ENCODE peak calls at places on chromosomes 2 and 18, in five cellular contexts. N, A, D, V and Q are unnamed samples.

GRCh38 chr2:145751634-145752033 is 1231.7 kb upstream of the ZEB2 start:
- DNase-seq in N (peak), A (peak), D (no peak), V (peak), Q (no peak)

GRCh38 chr2:628651-629050 is 48.6 kb downstream of the TMEM18 start:
- DNase-seq in N (no peak), A (no peak), D (no peak), V (no peak), Q (no peak)

GRCh38 chr2:186641807-186642321 is 52.0 kb upstream of the FAM171B start:
- DNase-seq in N (peak), A (peak), D (peak), V (peak), Q (no peak)

GRCh38 chr18:48136051-48136543 is 205.6 kb upstream of the SMAD2 start:
- DNase-seq in N (no peak), A (no peak), D (no peak), V (no peak), Q (no peak)

GRCh38 chr2:127940641-127941040 is 54.9 kb upstream of the AMMECR1L start:
- DNase-seq in N (no peak), A (no peak), D (no peak), V (no peak), Q (no peak)

GRCh38 chr2:74099835-74100234 is 47.9 kb downstream of the BOLA3 start:
- DNase-seq in N (no peak), A (no peak), D (no peak), V (no peak), Q (peak)

GRCh38 chr2:207487650-207488315 is 42.0 kb upstream of the CREB1 start:
- DNase-seq in N (peak), A (peak), D (no peak), V (peak), Q (no peak)

GRCh38 chr2:160324161-160324768 is 124.2 kb upstream of the ITGB6 start:
- DNase-seq in N (peak), A (peak), D (no peak), V (peak), Q (no peak)

GRCh38 chr2:200254788-200255187 is 51.7 kb upstream of the SPATS2L start:
- DNase-seq in N (no peak), A (no peak), D (no peak), V (no peak), Q (no peak)

GRCh38 chr2:227460079-227460485 is 11.9 kb upstream of the AGFG1 start:
- DNase-seq in N (peak), A (no peak), D (no peak), V (peak), Q (no peak)

GRCh38 chr2:217934321-217935131 is 68.3 kb downstream of the TNS1 start:
- DNase-seq in N (peak), A (no peak), D (no peak), V (peak), Q (no peak)

GRCh38 chr2:46690825-46691224 is 211.5 kb downstream of the TMEM247 start:
- DNase-seq in N (peak), A (no peak), D (no peak), V (peak), Q (no peak)

GRCh38 chr18:25517881-25518715 is 166.1 kb upstream of the ZNF521 start:
- DNase-seq in N (no peak), A (no peak), D (no peak), V (no peak), Q (no peak)

GRCh38 chr2:25684577-25684976 is 11.2 kb upstream of the DTNB start:
- DNase-seq in N (no peak), A (no peak), D (no peak), V (no peak), Q (no peak)

GRCh38 chr2:185687967-185688366 is 50.6 kb upstream of the FSIP2 start:
- DNase-seq in N (no peak), A (no peak), D (no peak), V (no peak), Q (no peak)

GRCh38 chr2:216151313-216152030 is 42.3 kb downstream of the XRCC5 start:
- DNase-seq in N (peak), A (no peak), D (no peak), V (peak), Q (no peak)

GRCh38 chr2:136118819-136119716 is 1.1 kb upstream of the CXCR4 start:
- DNase-seq in N (no peak), A (peak), D (peak), V (peak), Q (peak)

GRCh38 chr2:16396986-16397385 is 268.6 kb downstream of the CYRIA start:
- DNase-seq in N (no peak), A (no peak), D (no peak), V (no peak), Q (no peak)

GRCh38 chr18:32355896-32356295 is 114.8 kb downstream of the GAREM1 start:
- DNase-seq in N (peak), A (no peak), D (no peak), V (peak), Q (no peak)

GRCh38 chr2:199602271-199602895 is 144.6 kb upstream of the SATB2 start:
- DNase-seq in N (no peak), A (peak), D (no peak), V (no peak), Q (peak)

GRCh38 chr2:29281585-29281984 is 166.4 kb downstream of the CLIP4 start:
- DNase-seq in N (peak), A (no peak), D (no peak), V (no peak), Q (peak)

GRCh38 chr2:234203135-234203984 is 152.9 kb downstream of the SPP2 start:
- DNase-seq in N (peak), A (no peak), D (no peak), V (peak), Q (no peak)

GRCh38 chr2:225124311-225124832 is 82.1 kb upstream of the DOCK10 start:
- DNase-seq in N (peak), A (no peak), D (no peak), V (no peak), Q (no peak)

GRCh38 chr2:100285691-100286090 is 36.6 kb downstream of the LONRF2 start:
- DNase-seq in N (peak), A (peak), D (no peak), V (peak), Q (no peak)

GRCh38 chr2:74201596-74201995 is 3.2 kb downstream of the MTHFD2 start:
- DNase-seq in N (peak), A (no peak), D (no peak), V (peak), Q (no peak)

GRCh38 chr2:212421571-212422334 is 116.8 kb downstream of the ERBB4 start:
- DNase-seq in N (peak), A (no peak), D (no peak), V (peak), Q (no peak)

GRCh38 chr2:213199871-213200270 is 48.5 kb upstream of the IKZF2 start:
- DNase-seq in N (peak), A (peak), D (no peak), V (peak), Q (no peak)

GRCh38 chr2:130807659-130808385 is 28.9 kb upstream of the ARHGEF4 start:
- DNase-seq in N (no peak), A (no peak), D (no peak), V (no peak), Q (no peak)

GRCh38 chr2:107738268-107738667 is 88.4 kb upstream of the RGPD4 start:
- DNase-seq in N (no peak), A (no peak), D (no peak), V (peak), Q (no peak)

GRCh38 chr2:12658287-12658945 is 58.3 kb upstream of the TRIB2 start:
- DNase-seq in N (no peak), A (no peak), D (no peak), V (no peak), Q (no peak)

GRCh38 chr2:105607920-105608504 is 136.7 kb upstream of the NCK2 start:
- DNase-seq in N (no peak), A (no peak), D (no peak), V (no peak), Q (no peak)

GRCh38 chr18:30903566-30903965 is 139.0 kb downstream of the DSC3 start:
- DNase-seq in N (no peak), A (no peak), D (no peak), V (peak), Q (no peak)

GRCh38 chr2:177474904-177475474 is 82.4 kb downstream of the AGPS start:
- DNase-seq in N (peak), A (peak), D (no peak), V (peak), Q (no peak)

GRCh38 chr2:130156624-130157004 is 11.7 kb upstream of the CCDC74B start:
- DNase-seq in N (no peak), A (no peak), D (no peak), V (no peak), Q (no peak)

GRCh38 chr2:56680971-56681631 is 497.3 kb downstream of the CCDC85A start:
- DNase-seq in N (peak), A (no peak), D (no peak), V (peak), Q (no peak)

GRCh38 chr18:25181581-25181980 is 170.4 kb downstream of the ZNF521 start:
- DNase-seq in N (no peak), A (no peak), D (no peak), V (no peak), Q (no peak)

GRCh38 chr2:36356199-36356989 is 816 bp downstream of the CRIM1 start:
- DNase-seq in N (peak), A (no peak), D (peak), V (peak), Q (no peak)

GRCh38 chr2:236971131-236971850 is 114.4 kb upstream of the COPS8 start:
- DNase-seq in N (peak), A (no peak), D (no peak), V (no peak), Q (no peak)

GRCh38 chr2:164545484-164545883 is 75.8 kb downstream of the GRB14 start:
- DNase-seq in N (no peak), A (no peak), D (no peak), V (no peak), Q (no peak)

DNA sequence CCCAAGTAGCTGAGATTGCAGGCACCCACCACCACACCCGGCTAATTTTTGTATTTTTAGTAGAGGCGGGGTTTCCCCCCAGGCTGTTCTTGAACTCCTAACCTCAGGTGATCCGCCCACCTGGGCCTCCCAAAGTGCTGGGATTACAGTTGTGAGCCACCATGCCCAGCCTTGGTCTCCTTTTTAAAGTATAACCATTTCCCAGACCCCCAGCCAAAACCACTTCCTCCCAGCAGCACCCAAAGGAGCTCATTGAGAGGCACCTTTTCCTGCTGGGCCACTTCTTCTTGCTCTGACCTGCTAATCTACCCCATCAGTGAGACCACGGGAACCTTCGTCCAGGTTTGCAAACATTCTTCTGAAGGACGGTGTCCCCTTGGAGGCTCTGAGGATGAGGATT is 69.9 kb downstream of the INPP5D start:
- DNase-seq in N (no peak), A (no peak), D (no peak), V (no peak), Q (no peak)
- H2BK15ac ChIP-seq in N (no peak), A (no peak), D (no peak), V (no peak), Q (no peak)

DNA sequence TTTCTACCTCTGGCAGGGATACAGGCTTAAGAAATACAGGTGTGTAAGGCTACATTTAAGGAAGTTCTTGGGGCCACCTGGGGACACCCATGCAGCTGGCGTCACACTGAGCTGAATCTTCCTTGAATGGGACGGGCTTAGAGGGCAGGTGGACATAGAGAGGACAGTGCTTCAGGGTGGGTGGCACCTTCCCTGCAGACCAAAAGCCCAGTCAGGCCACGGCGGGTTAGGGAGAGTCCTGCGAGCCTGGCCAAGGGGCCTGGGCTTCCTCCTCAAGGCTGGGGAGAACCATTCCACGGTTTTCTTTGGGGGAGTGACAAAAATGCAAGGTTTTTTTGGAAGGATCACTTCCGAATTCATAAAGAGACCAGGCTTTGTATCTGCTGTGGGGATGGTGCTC is 73.4 kb downstream of the GNAL start:
- DNase-seq in N (no peak), A (no peak), D (no peak), V (no peak), Q (no peak)
- H2BK15ac ChIP-seq in N (no peak), A (no peak), D (no peak), V (no peak), Q (no peak)

DNA sequence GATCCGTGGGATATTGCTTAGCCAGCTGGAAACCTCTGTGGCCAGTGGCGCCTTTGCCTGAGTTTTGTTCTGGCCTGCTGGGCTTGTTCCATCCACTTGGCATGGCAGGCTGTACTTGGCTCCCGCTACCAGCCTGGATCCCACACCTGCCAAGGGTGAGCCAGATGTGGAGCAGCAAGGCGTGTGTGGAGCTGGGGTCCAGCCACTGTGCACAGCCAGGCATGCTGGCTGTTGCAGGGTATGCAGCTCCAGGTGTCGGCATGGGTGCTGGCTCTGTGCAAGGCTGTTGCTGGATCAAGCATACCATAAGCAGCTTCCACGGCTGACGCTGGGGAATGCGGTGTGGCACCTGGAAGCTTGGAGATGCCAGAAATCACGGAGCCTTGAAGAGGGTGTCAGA is 34.5 kb downstream of the PTPN4 start:
- DNase-seq in N (no peak), A (no peak), D (no peak), V (no peak), Q (no peak)
- H2BK15ac ChIP-seq in N (no peak), A (no peak), D (no peak), V (no peak), Q (no peak)

GRCh38 chr2:20130821-20131645 is 79.6 kb upstream of the LAPTM4A start:
- DNase-seq in N (no peak), A (no peak), D (no peak), V (no peak), Q (no peak)

GRCh38 chr2:20126469-20126868 is 75.0 kb upstream of the LAPTM4A start:
- DNase-seq in N (no peak), A (no peak), D (no peak), V (no peak), Q (no peak)

GRCh38 chr2:20128506-20129319 is 77.3 kb upstream of the LAPTM4A start:
- DNase-seq in N (no peak), A (no peak), D (no peak), V (no peak), Q (no peak)

GRCh38 chr2:20132990-20133535 is 81.6 kb upstream of the LAPTM4A start:
- DNase-seq in N (no peak), A (no peak), D (no peak), V (no peak), Q (no peak)

DNA sequence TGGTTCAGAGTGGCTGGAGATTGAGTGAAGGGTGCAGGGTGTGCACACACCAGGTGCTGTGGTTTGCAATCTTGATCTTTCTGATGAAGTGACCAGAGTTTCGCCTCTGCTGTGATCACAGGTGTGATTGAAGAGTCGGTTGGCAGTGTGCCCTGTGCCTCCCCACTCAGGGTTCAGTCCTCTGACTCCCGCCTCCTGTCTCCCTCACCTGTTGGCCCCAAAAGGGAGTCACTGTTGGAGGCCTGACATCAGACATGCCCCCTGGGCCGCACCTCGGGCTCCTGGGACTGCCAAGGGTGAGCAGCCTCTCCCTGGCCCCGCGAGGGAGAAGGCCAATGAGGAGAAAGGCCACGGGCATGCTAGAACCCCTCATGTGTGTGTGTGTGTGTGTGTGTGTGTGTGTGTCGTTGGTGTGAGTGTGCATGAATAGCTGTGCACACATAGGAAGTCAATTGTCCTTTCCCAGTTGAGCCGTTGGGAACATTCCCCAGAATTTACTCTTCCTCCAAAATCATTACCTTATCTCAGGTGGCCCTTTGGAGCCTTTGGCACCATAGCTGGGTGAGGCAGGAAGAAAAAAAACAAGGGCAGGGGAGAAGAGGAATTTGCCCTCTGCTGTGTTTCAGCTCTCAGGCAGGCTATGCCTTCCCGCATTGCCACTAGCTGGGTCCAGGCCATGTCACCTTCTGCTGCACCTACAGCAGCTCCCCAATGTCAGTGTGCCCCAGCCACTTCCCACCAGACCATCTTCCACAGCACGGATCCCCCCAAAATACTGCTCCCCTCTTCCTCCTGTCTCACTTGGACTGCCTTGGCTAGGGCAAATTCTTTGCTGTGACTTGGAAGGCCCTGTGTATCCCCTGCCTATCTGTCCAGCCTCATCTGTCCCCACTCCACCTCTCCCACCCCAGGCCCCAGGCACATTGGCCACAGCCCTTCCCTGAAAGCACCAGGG is 78.2 kb upstream of the LAPTM4A start:
- DNase-seq in N (no peak), A (no peak), D (no peak), V (no peak), Q (no peak)
- H2BK15ac ChIP-seq in N (no peak), A (no peak), D (no peak), V (no peak), Q (no peak)

GRCh38 chr2:196163285-196163684 is 8.1 kb downstream of the STK17B start:
- DNase-seq in N (no peak), A (no peak), D (no peak), V (no peak), Q (no peak)

GRCh38 chr2:196167666-196168065 is 3.7 kb downstream of the STK17B start:
- DNase-seq in N (no peak), A (peak), D (no peak), V (peak), Q (no peak)

GRCh38 chr2:196162586-196163180 is 8.7 kb downstream of the STK17B start:
- DNase-seq in N (no peak), A (no peak), D (no peak), V (no peak), Q (no peak)

GRCh38 chr2:196166876-196167275 is 4.5 kb downstream of the STK17B start:
- DNase-seq in N (peak), A (no peak), D (no peak), V (peak), Q (no peak)

DNA sequence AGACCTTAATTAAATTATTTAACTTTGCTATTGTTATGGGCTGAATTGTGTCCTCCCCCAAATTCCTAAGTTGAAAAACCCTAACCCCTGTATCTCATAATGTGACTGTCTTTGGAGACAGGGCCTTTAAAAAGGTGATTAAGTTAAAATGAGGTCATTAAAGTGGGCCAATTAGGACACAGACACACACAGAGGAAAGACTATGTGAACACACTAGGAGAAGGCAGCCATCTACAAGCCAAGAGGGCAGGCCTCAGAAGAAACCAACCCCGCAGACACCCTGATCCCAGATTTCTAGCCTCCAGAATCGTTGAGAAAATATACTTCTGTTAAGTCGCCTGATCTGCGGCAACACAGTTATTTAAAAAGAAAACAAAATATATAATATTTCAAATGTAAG is 6.4 kb downstream of the STK17B start:
- DNase-seq in N (no peak), A (no peak), D (no peak), V (no peak), Q (no peak)
- H2BK15ac ChIP-seq in N (no peak), A (no peak), D (no peak), V (no peak), Q (no peak)